ENCODE peak calls at places on chromosome 17, in six cellular contexts. Z, I, N, T, W and X are unnamed samples.

GRCh38 chr17:56441331-56441730 is 152.2 kb upstream of the NOG start:
- DNase-seq in Z (no peak), I (no peak), N (peak), T (no peak), W (no peak), X (no peak)

GRCh38 chr17:57228921-57229320 is 27.4 kb upstream of the MSI2 start:
- DNase-seq in Z (no peak), I (no peak), N (no peak), T (no peak), W (no peak), X (no peak)

GRCh38 chr17:8152981-8153549 is 861 bp upstream of the PER1 start:
- DNase-seq in Z (no peak), I (peak), N (no peak), T (no peak), W (peak), X (no peak)

GRCh38 chr17:43799047-43799446 is 18.8 kb downstream of the CFAP97D1 start:
- DNase-seq in Z (no peak), I (no peak), N (no peak), T (no peak), W (no peak), X (no peak)

GRCh38 chr17:28033972-28034714 is 8.3 kb upstream of the NLK start:
- DNase-seq in Z (no peak), I (no peak), N (peak), T (no peak), W (no peak), X (no peak)

GRCh38 chr17:29748400-29748799 is 125.7 kb upstream of the CORO6 start:
- DNase-seq in Z (no peak), I (no peak), N (no peak), T (no peak), W (no peak), X (no peak)

GRCh38 chr17:70084476-70084875 is 9.5 kb downstream of the KCNJ16 start:
- DNase-seq in Z (no peak), I (no peak), N (no peak), T (no peak), W (no peak), X (no peak)

GRCh38 chr17:27469256-27469655 is 13.0 kb downstream of the KSR1 start:
- DNase-seq in Z (no peak), I (no peak), N (no peak), T (no peak), W (no peak), X (no peak)

GRCh38 chr17:62704381-62704971 is 77.0 kb downstream of the MRC2 start:
- DNase-seq in Z (peak), I (peak), N (peak), T (no peak), W (no peak), X (no peak)

GRCh38 chr17:81841866-81842265 is 7.0 kb upstream of the PPP1R27 start:
- DNase-seq in Z (no peak), I (no peak), N (no peak), T (no peak), W (no peak), X (no peak)

GRCh38 chr17:1629647-1630310 is 1.1 kb upstream of the SLC43A2 start:
- DNase-seq in Z (peak), I (peak), N (peak), T (peak), W (peak), X (peak)

GRCh38 chr17:45228985-45229517 is 7.4 kb downstream of the FMNL1 start:
- DNase-seq in Z (peak), I (peak), N (peak), T (peak), W (peak), X (peak)

GRCh38 chr17:48567209-48567608 is 10.9 kb downstream of the HOXB4 start:
- DNase-seq in Z (no peak), I (no peak), N (no peak), T (no peak), W (no peak), X (no peak)

GRCh38 chr17:8732406-8733065 is 12.1 kb downstream of the CCDC42 start:
- DNase-seq in Z (no peak), I (no peak), N (no peak), T (no peak), W (no peak), X (no peak)

GRCh38 chr17:48522031-48522593 is 8.7 kb downstream of the HOXB1 start:
- DNase-seq in Z (peak), I (no peak), N (no peak), T (no peak), W (no peak), X (no peak)

GRCh38 chr17:44084131-44084538 is 13.6 kb downstream of the G6PC3 start:
- DNase-seq in Z (no peak), I (no peak), N (no peak), T (no peak), W (no peak), X (peak)

GRCh38 chr17:62098623-62099231 is 33.6 kb upstream of the MED13 start:
- DNase-seq in Z (no peak), I (no peak), N (no peak), T (no peak), W (no peak), X (no peak)

GRCh38 chr17:13385481-13385907 is 216.2 kb downstream of the HS3ST3A1 start:
- DNase-seq in Z (no peak), I (no peak), N (peak), T (no peak), W (no peak), X (no peak)

GRCh38 chr17:17633310-17633709 is 41.8 kb upstream of the PEMT start:
- DNase-seq in Z (no peak), I (no peak), N (peak), T (no peak), W (no peak), X (no peak)

GRCh38 chr17:3008336-3009279 is 54.8 kb downstream of the OR1D5 start:
- DNase-seq in Z (no peak), I (no peak), N (no peak), T (peak), W (peak), X (no peak)

GRCh38 chr17:57528084-57528451 is 217.0 kb downstream of the CCDC182 start:
- DNase-seq in Z (no peak), I (no peak), N (no peak), T (no peak), W (no peak), X (no peak)

GRCh38 chr17:42797067-42798007 is 1.2 kb downstream of the COA3 start:
- DNase-seq in Z (no peak), I (no peak), N (no peak), T (no peak), W (no peak), X (no peak)